ENCODE peak calls at places on chromosomes 7 and 10, in nine cellular contexts. R is cardiac muscle cell; L is DMS53; W is substantia nigra; X is Caki2; E is effector memory CD8-positive, alpha-beta T cell; N is endothelial cell; F is GM03348; P is brain microvascular endothelial cell. O is an unnamed sample.

GRCh38 chr10:34433241-34434076 is 381.6 kb downstream of the PARD3 start:
- DNase-seq in R (no peak), L (no peak), W (no peak), X (no peak), E (no peak), N (no peak), F (peak), P (peak), O (peak)

GRCh38 chr7:64959072-64959747 is 31.6 kb downstream of the ZNF117 start:
- DNase-seq in R (no peak), L (peak), W (no peak), X (no peak), E (no peak), N (no peak), F (no peak), P (no peak), O (no peak)

GRCh38 chr10:541750-542371 is 147.6 kb downstream of the DIP2C start:
- DNase-seq in R (no peak), L (peak), W (no peak), X (peak), E (no peak), N (no peak), F (no peak), P (no peak), O (no peak)

GRCh38 chr7:2978403-2978802 is 65.3 kb downstream of the CARD11 start:
- DNase-seq in R (peak), L (no peak), W (peak), X (no peak), E (peak), N (no peak), F (no peak), P (no peak), O (no peak)

GRCh38 chr7:927031-927671 is 27.3 kb downstream of the ADAP1 start:
- DNase-seq in R (no peak), L (no peak), W (peak), X (no peak), E (no peak), N (no peak), F (no peak), P (no peak), O (no peak)

GRCh38 chr10:46304671-46305429 is 18.1 kb downstream of the ANTXRL start:
- DNase-seq in R (no peak), L (no peak), W (no peak), X (no peak), E (no peak), N (no peak), F (no peak), P (no peak), O (no peak)

GRCh38 chr7:44306608-44307007 is 18.8 kb downstream of the CAMK2B start:
- DNase-seq in R (no peak), L (peak), W (no peak), X (peak), E (no peak), N (no peak), F (peak), P (no peak), O (no peak)

GRCh38 chr7:5429857-5430611 is 6.4 kb upstream of the TNRC18 start:
- DNase-seq in R (peak), L (peak), W (no peak), X (no peak), E (no peak), N (no peak), F (peak), P (no peak), O (no peak)

GRCh38 chr10:108434818-108435217 is 1270.3 kb upstream of the SORCS1 start:
- DNase-seq in R (no peak), L (no peak), W (no peak), X (no peak), E (no peak), N (no peak), F (no peak), P (no peak), O (no peak)

GRCh38 chr7:11466517-11467105 is 365.4 kb downstream of the THSD7A start:
- DNase-seq in R (no peak), L (no peak), W (no peak), X (no peak), E (no peak), N (no peak), F (no peak), P (no peak), O (no peak)

GRCh38 chr10:114283091-114283490 is 44.0 kb downstream of the VWA2 start:
- DNase-seq in R (no peak), L (no peak), W (no peak), X (no peak), E (no peak), N (no peak), F (no peak), P (no peak), O (no peak)

GRCh38 chr7:84111842-84112241 is 82.7 kb downstream of the SEMA3A start:
- DNase-seq in R (no peak), L (no peak), W (no peak), X (no peak), E (no peak), N (no peak), F (no peak), P (no peak), O (no peak)

GRCh38 chr10:75612904-75613684 is 181.7 kb downstream of the LRMDA start:
- DNase-seq in R (no peak), L (no peak), W (no peak), X (no peak), E (no peak), N (no peak), F (no peak), P (no peak), O (peak)

GRCh38 chr10:75186310-75186709 is 24.3 kb upstream of the VDAC2 start:
- DNase-seq in R (no peak), L (no peak), W (no peak), X (no peak), E (no peak), N (no peak), F (no peak), P (no peak), O (no peak)

GRCh38 chr10:100482181-100482833 is 19.5 kb downstream of the WNT8B start:
- DNase-seq in R (peak), L (peak), W (peak), X (peak), E (peak), N (peak), F (peak), P (peak), O (peak)

GRCh38 chr7:105173586-105173985 is 159.6 kb downstream of the KMT2E start:
- DNase-seq in R (no peak), L (no peak), W (no peak), X (no peak), E (no peak), N (no peak), F (no peak), P (no peak), O (no peak)

GRCh38 chr10:79298403-79299244 is 48.6 kb upstream of the PPIF start:
- DNase-seq in R (no peak), L (peak), W (no peak), X (peak), E (no peak), N (no peak), F (peak), P (peak), O (peak)

GRCh38 chr7:46603780-46604725 is 683.0 kb upstream of the IGFBP3 start:
- DNase-seq in R (peak), L (no peak), W (no peak), X (no peak), E (no peak), N (no peak), F (no peak), P (peak), O (no peak)

GRCh38 chr10:4541292-4541691 is 284.7 kb upstream of the AKR1E2 start:
- DNase-seq in R (no peak), L (peak), W (no peak), X (peak), E (no peak), N (no peak), F (peak), P (peak), O (peak)

GRCh38 chr7:139886206-139886605 is 57.1 kb downstream of the TBXAS1 start:
- DNase-seq in R (no peak), L (no peak), W (no peak), X (peak), E (no peak), N (no peak), F (no peak), P (no peak), O (no peak)

GRCh38 chr10:30116254-30116573 is 56.8 kb upstream of the JCAD start:
- DNase-seq in R (no peak), L (no peak), W (no peak), X (no peak), E (no peak), N (no peak), F (no peak), P (no peak), O (no peak)

GRCh38 chr10:43871004-43871439 is 222.3 kb upstream of the ZNF32 start:
- DNase-seq in R (no peak), L (no peak), W (no peak), X (no peak), E (no peak), N (no peak), F (no peak), P (no peak), O (no peak)

GRCh38 chr10:121910673-121911420 is 17.0 kb downstream of the ATE1 start:
- DNase-seq in R (no peak), L (peak), W (no peak), X (peak), E (no peak), N (no peak), F (peak), P (no peak), O (no peak)

GRCh38 chr10:98323221-98324164 is 55.5 kb upstream of the LOXL4 start:
- DNase-seq in R (peak), L (peak), W (no peak), X (peak), E (no peak), N (no peak), F (peak), P (peak), O (peak)

GRCh38 chr7:139870406-139870805 is 41.3 kb downstream of the TBXAS1 start:
- DNase-seq in R (no peak), L (peak), W (no peak), X (no peak), E (no peak), N (no peak), F (no peak), P (no peak), O (no peak)

GRCh38 chr7:33926535-33926934 is 21.2 kb downstream of the BMPER start:
- DNase-seq in R (peak), L (no peak), W (no peak), X (no peak), E (no peak), N (no peak), F (no peak), P (no peak), O (no peak)

GRCh38 chr7:55065511-55066229 is 46.9 kb downstream of the EGFR start:
- DNase-seq in R (peak), L (peak), W (no peak), X (peak), E (no peak), N (no peak), F (peak), P (peak), O (no peak)

GRCh38 chr7:27899601-27900000 is 159.6 kb downstream of the TAX1BP1 start:
- DNase-seq in R (no peak), L (no peak), W (no peak), X (no peak), E (peak), N (no peak), F (no peak), P (no peak), O (no peak)

GRCh38 chr10:43922335-43923280 is 273.9 kb upstream of the ZNF32 start:
- DNase-seq in R (no peak), L (no peak), W (no peak), X (no peak), E (no peak), N (no peak), F (no peak), P (no peak), O (no peak)

GRCh38 chr10:62554632-62555199 is 180.5 kb downstream of the ZNF365 start:
- DNase-seq in R (peak), L (peak), W (no peak), X (peak), E (peak), N (no peak), F (peak), P (peak), O (no peak)

GRCh38 chr10:29306688-29307087 is 17.8 kb downstream of the LYZL1 start:
- DNase-seq in R (no peak), L (no peak), W (no peak), X (no peak), E (no peak), N (no peak), F (no peak), P (no peak), O (no peak)

GRCh38 chr10:98328640-98329039 is 60.6 kb upstream of the LOXL4 start:
- DNase-seq in R (no peak), L (no peak), W (no peak), X (no peak), E (no peak), N (no peak), F (no peak), P (no peak), O (no peak)

GRCh38 chr7:69277361-69277760 is 320.9 kb upstream of the AUTS2 start:
- DNase-seq in R (no peak), L (no peak), W (no peak), X (no peak), E (no peak), N (no peak), F (no peak), P (no peak), O (no peak)

GRCh38 chr10:73888514-73888913 is 14.2 kb upstream of the CAMK2G start:
- DNase-seq in R (no peak), L (peak), W (no peak), X (no peak), E (no peak), N (no peak), F (no peak), P (no peak), O (no peak)

GRCh38 chr10:25465582-25466372 is 291.0 kb downstream of the GPR158 start:
- DNase-seq in R (no peak), L (peak), W (no peak), X (no peak), E (no peak), N (no peak), F (no peak), P (no peak), O (no peak)

GRCh38 chr7:45171946-45172345 is 14.4 kb downstream of the RAMP3 start:
- DNase-seq in R (no peak), L (no peak), W (no peak), X (no peak), E (no peak), N (no peak), F (no peak), P (no peak), O (no peak)

GRCh38 chr10:30995081-30995480 is 36.6 kb downstream of the ZNF438 start:
- DNase-seq in R (no peak), L (no peak), W (no peak), X (no peak), E (no peak), N (no peak), F (no peak), P (no peak), O (no peak)

GRCh38 chr7:47361746-47362215 is 220.1 kb downstream of the TNS3 start:
- DNase-seq in R (no peak), L (peak), W (no peak), X (peak), E (no peak), N (no peak), F (peak), P (peak), O (peak)

GRCh38 chr10:21048086-21048485 is 151.0 kb upstream of the NEBL start:
- DNase-seq in R (no peak), L (no peak), W (no peak), X (peak), E (no peak), N (no peak), F (no peak), P (no peak), O (no peak)

GRCh38 chr10:25102423-25102822 is 72.4 kb upstream of the GPR158 start:
- DNase-seq in R (no peak), L (no peak), W (no peak), X (no peak), E (no peak), N (no peak), F (no peak), P (no peak), O (no peak)